ENCODE peak calls at places on chromosomes 13 and 19, in eight cellular contexts. Q, W, H, K, R, E, T and P are unnamed samples.

GRCh38 chr19:42480335-42481095 is 37.8 kb upstream of the CXCL17 start:
- DNase-seq in E (peak; percentile 50), T (peak; percentile 54), K (no peak), Q (peak; percentile 37), R (no peak), W (no peak), H (no peak), P (no peak)

GRCh38 chr19:5222178-5222577 is 118.4 kb downstream of the PTPRS start:
- DNase-seq in E (no peak), K (no peak), R (no peak), W (no peak), Q (no peak), H (no peak), T (no peak), P (no peak)

GRCh38 chr19:18208098-18208951 is 4.5 kb upstream of the RAB3A start:
- DNase-seq in H (peak; percentile 78), E (peak; percentile 46), Q (no peak), R (no peak), W (no peak), T (peak; percentile 51), K (peak; percentile 80), P (peak; percentile 35)

GRCh38 chr13:78610381-78610883 is 7.1 kb upstream of the POU4F1 start:
- DNase-seq in W (no peak), K (no peak), T (no peak), H (no peak), Q (no peak), R (no peak), E (no peak), P (no peak)

GRCh38 chr19:37007587-37008220 is 70.5 kb upstream of the ZNF420 start:
- DNase-seq in H (peak; percentile 90), E (peak; percentile 63), K (peak; percentile 59), R (no peak), T (peak; percentile 65), W (no peak), Q (peak; percentile 66), P (peak; percentile 93)

GRCh38 chr13:34201050-34201913 is 383.3 kb downstream of the RFC3 start:
- DNase-seq in Q (no peak), W (no peak), R (no peak), K (no peak), E (no peak), T (no peak), H (no peak), P (no peak)

GRCh38 chr13:107203146-107203847 is 635.4 kb upstream of the ARGLU1 start:
- DNase-seq in K (no peak), H (no peak), Q (no peak), T (no peak), R (no peak), W (no peak), E (peak; percentile 13), P (peak; percentile 17)

GRCh38 chr19:10701955-10702307 is 692 bp downstream of the QTRT1 start:
- DNase-seq in K (no peak), R (no peak), T (no peak), Q (no peak), W (no peak), H (no peak), E (no peak), P (no peak)

GRCh38 chr19:43820098-43820860 is 6.8 kb upstream of the ZNF283 start:
- DNase-seq in H (peak; percentile 65), E (peak; percentile 24), Q (no peak), W (no peak), R (no peak), K (no peak), T (no peak), P (peak; percentile 54)

GRCh38 chr19:50638576-50638975 is 1.1 kb downstream of the SYT3 start:
- DNase-seq in H (no peak), K (no peak), E (no peak), W (no peak), R (no peak), Q (no peak), T (no peak), P (no peak)

GRCh38 chr13:32426191-32426980 is 1.5 kb downstream of the N4BP2L1 start:
- DNase-seq in W (no peak), R (no peak), H (no peak), Q (no peak), T (no peak), K (no peak), E (no peak), P (no peak)

GRCh38 chr19:37329686-37330085 is 41.2 kb upstream of the ZNF527 start:
- DNase-seq in R (no peak), T (no peak), W (no peak), H (no peak), K (no peak), Q (no peak), E (no peak), P (no peak)

GRCh38 chr13:59680429-59681024 is 483.2 kb downstream of the DIAPH3 start:
- DNase-seq in T (no peak), W (peak; percentile 7), K (no peak), H (no peak), Q (no peak), E (no peak), R (no peak), P (no peak)

GRCh38 chr13:36432106-36432544 is at the start of gene CCNA1:
- DNase-seq in R (no peak), W (no peak), Q (no peak), T (no peak), K (peak; percentile 52), E (peak; percentile 30), H (peak; percentile 64), P (no peak)

GRCh38 chr13:94825507-94825906 is 113.2 kb upstream of the SOX21 start:
- DNase-seq in E (peak; percentile 41), K (peak; percentile 73), R (no peak), T (peak; percentile 54), Q (no peak), W (no peak), H (peak; percentile 63), P (no peak)

GRCh38 chr19:33514885-33515485 is 6.6 kb downstream of the PEPD start:
- DNase-seq in T (no peak), Q (peak; percentile 42), W (no peak), E (peak; percentile 9), H (peak; percentile 73), R (no peak), K (no peak), P (no peak)

GRCh38 chr19:927044-927706 is 1.3 kb downstream of the ARID3A start:
- DNase-seq in T (peak; percentile 71), K (peak; percentile 71), Q (peak; percentile 80), E (peak; percentile 61), H (peak; percentile 85), W (no peak), R (no peak), P (peak; percentile 89)

GRCh38 chr13:80040219-80040976 is 300.5 kb downstream of the SPRY2 start:
- DNase-seq in R (no peak), Q (no peak), E (no peak), W (peak; percentile 68), K (no peak), T (no peak), H (no peak), P (no peak)

GRCh38 chr19:17402982-17403855 is 2.2 kb downstream of the BST2 start:
- DNase-seq in E (no peak), R (no peak), K (peak; percentile 78), T (peak; percentile 79), W (no peak), Q (peak; percentile 51), H (peak; percentile 65), P (peak; percentile 36)

GRCh38 chr13:24458736-24459135 is 53.8 kb downstream of the PARP4 start:
- DNase-seq in W (no peak), R (no peak), H (no peak), Q (no peak), T (no peak), E (no peak), K (no peak), P (no peak)

GRCh38 chr13:98468929-98469328 is 108.0 kb downstream of the STK24 start:
- DNase-seq in W (no peak), K (no peak), H (no peak), Q (no peak), R (no peak), E (no peak), T (no peak), P (no peak)

GRCh38 chr19:57363734-57364181 is 407 bp downstream of the TRAPPC2B start:
- DNase-seq in Q (no peak), E (no peak), W (no peak), R (no peak), T (no peak), H (no peak), K (no peak), P (no peak)

GRCh38 chr13:21675095-21676007 is 4.5 kb downstream of the FGF9 start:
- DNase-seq in T (peak; percentile 63), K (no peak), Q (no peak), H (peak; percentile 69), W (no peak), E (peak; percentile 77), R (no peak), P (peak; percentile 58)
- H3K4me3 ChIP-seq in T (peak overlapping the region; percentile 94), K (peak overlapping the region; percentile 61), Q (no peak overlapping the region), H (peak overlapping the region; percentile 66), W (peak overlapping the region; percentile 55), E (peak overlapping the region; percentile 36), R (peak overlapping the region; percentile 65), P (peak overlapping the region; percentile 58)

GRCh38 chr13:74135306-74136088 is 1.3 kb upstream of the KLF12 start:
- DNase-seq in H (peak; percentile 87), R (peak; percentile 92), W (no peak), Q (peak; percentile 84), T (peak; percentile 46), K (peak; percentile 88), E (peak; percentile 60), P (peak; percentile 94)
- TF ChIP-seq POLR2A in H (no peak), R (no peak), W (peak; percentile 51), Q (peak; percentile 52), T (no peak), K (no peak), E (peak; percentile 56), P (no peak)

DNA sequence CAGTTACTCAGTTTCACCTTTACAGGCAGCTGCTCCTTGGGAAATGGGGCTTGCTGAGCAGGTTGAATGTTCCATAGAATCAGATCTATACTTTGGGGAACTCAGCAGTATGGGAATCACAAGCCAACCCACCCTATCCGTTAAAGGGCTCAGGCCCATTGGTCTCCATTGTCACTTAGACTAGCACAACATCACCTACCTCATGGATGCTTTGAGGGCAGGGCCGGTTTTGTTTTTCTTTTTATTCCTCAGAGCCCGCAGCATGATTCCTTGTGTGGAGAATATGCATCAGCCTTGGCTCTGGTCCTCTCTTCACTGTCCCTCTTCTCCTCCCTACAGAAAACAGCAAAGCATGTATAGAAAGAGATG is 48.0 kb downstream of the LRCH1 start:
- DNase-seq in Q (no peak), H (no peak), W (no peak), T (no peak), K (no peak), E (no peak), R (no peak), P (no peak)
- H3K4me1 ChIP-seq in Q (peaks cover 33% of the 10 kb centered on the region), H (peaks cover 89% of the 10 kb centered on the region), W (peaks cover 46% of the 10 kb centered on the region), T (peaks cover 10% of the 10 kb centered on the region), K (peaks cover 9% of the 10 kb centered on the region), E (peaks cover 31% of the 10 kb centered on the region), R (peaks cover 88% of the 10 kb centered on the region), P (peaks cover 90% of the 10 kb centered on the region)

DNA sequence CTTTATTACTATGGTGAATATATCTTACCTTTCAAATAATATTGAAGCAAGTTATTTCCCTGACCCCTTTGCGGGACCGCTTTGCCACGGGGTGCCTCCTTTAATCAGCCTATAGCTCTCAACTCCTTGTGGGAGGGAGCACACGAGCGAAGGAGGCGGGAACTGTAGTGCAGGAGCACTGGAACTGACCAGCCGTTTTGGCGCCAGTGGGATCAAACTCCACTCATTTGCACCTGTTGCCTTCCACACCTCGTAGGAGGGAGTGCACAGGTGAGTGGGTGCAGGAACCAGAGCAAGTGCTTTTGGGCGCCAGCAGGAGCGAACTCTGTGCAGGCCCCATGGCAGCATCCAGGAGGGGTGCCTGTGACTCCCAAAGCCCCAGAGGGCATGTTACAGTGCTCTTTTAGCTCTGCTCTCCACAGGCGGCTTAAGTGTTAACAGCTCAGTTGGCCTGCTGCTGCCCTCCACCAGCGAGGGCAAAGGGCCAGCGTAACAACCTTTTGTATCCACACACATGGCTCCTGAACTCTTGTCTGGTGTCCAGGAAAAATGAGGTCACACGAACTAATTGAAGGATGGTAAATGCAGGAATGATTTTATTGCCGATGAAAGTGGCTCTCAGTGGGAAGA is 206.9 kb downstream of the GGACT start:
- DNase-seq in T (no peak), H (no peak), W (no peak), K (no peak), Q (peak; percentile 82), R (no peak), E (no peak), P (no peak)
- H3K4me3 ChIP-seq in T (no peak overlapping the region), H (no peak overlapping the region), W (no peak overlapping the region), K (no peak overlapping the region), Q (no peak overlapping the region), R (no peak overlapping the region), E (no peak overlapping the region), P (no peak overlapping the region)